ENCODE peak calls at places on chromosome 5, in five cellular contexts. N is MCF 10A; R is CD4-positive, alpha-beta memory T cell; Q is KG1; F is HuH-7.5. Z is an unnamed sample.

GRCh38 chr5:2739360-2740050 is 12.0 kb downstream of the IRX2 start:
- DNase-seq in N (peak), R (no peak), Q (no peak), F (no peak), Z (no peak)

GRCh38 chr5:152178350-152178699 is 226.8 kb downstream of the NMUR2 start:
- DNase-seq in N (no peak), R (no peak), Q (no peak), F (no peak), Z (no peak)

GRCh38 chr5:39209924-39210323 is 9.4 kb downstream of the FYB1 start:
- DNase-seq in N (no peak), R (peak), Q (no peak), F (no peak), Z (peak)

GRCh38 chr5:95822408-95823240 is at the start of gene GLRX:
- DNase-seq in N (peak), R (peak), Q (peak), F (peak), Z (peak)

GRCh38 chr5:140346348-140347221 is at the start of gene HBEGF:
- DNase-seq in N (peak), R (peak), Q (no peak), F (peak), Z (peak)

GRCh38 chr5:150119421-150120061 is 33.2 kb upstream of the CSF1R start:
- DNase-seq in N (no peak), R (no peak), Q (no peak), F (no peak), Z (peak)

GRCh38 chr5:130995254-130995515 is 169.9 kb downstream of the HINT1 start:
- DNase-seq in N (no peak), R (no peak), Q (no peak), F (no peak), Z (no peak)

GRCh38 chr5:108101816-108102215 is 280.1 kb downstream of the FBXL17 start:
- DNase-seq in N (no peak), R (no peak), Q (no peak), F (no peak), Z (no peak)

GRCh38 chr5:66981705-66982387 is 214.8 kb downstream of the CD180 start:
- DNase-seq in N (no peak), R (no peak), Q (no peak), F (no peak), Z (no peak)

GRCh38 chr5:108233617-108234016 is 148.3 kb downstream of the FBXL17 start:
- DNase-seq in N (no peak), R (no peak), Q (no peak), F (no peak), Z (no peak)

GRCh38 chr5:91118802-91119201 is 264.3 kb downstream of the ARRDC3 start:
- DNase-seq in N (no peak), R (no peak), Q (no peak), F (no peak), Z (no peak)

GRCh38 chr5:78127875-78128274 is 166.6 kb downstream of the AP3B1 start:
- DNase-seq in N (no peak), R (no peak), Q (no peak), F (peak), Z (no peak)

GRCh38 chr5:3199941-3200340 is 395.7 kb upstream of the IRX1 start:
- DNase-seq in N (no peak), R (no peak), Q (no peak), F (no peak), Z (no peak)

GRCh38 chr5:42887094-42887493 is 75.4 kb upstream of the SELENOP start:
- DNase-seq in N (peak), R (no peak), Q (no peak), F (no peak), Z (no peak)

GRCh38 chr5:132180134-132180745 is 47.4 kb downstream of the P4HA2 start:
- DNase-seq in N (peak), R (peak), Q (no peak), F (peak), Z (no peak)

GRCh38 chr5:172748341-172748843 is 22.6 kb downstream of the DUSP1 start:
- DNase-seq in N (no peak), R (no peak), Q (no peak), F (no peak), Z (no peak)

GRCh38 chr5:75648712-75649111 is 37.5 kb downstream of the ANKDD1B start:
- DNase-seq in N (no peak), R (no peak), Q (no peak), F (no peak), Z (no peak)

GRCh38 chr5:143887302-143887638 is 75.3 kb downstream of the HMHB1 start:
- DNase-seq in N (peak), R (no peak), Q (no peak), F (no peak), Z (no peak)

GRCh38 chr5:113488645-113489184 is 462 bp upstream of the MCC start:
- DNase-seq in N (peak), R (no peak), Q (no peak), F (no peak), Z (no peak)

GRCh38 chr5:174464504-174465165 is 259.7 kb upstream of the MSX2 start:
- DNase-seq in N (no peak), R (no peak), Q (no peak), F (no peak), Z (no peak)

GRCh38 chr5:134714120-134714519 is 24.2 kb upstream of the CAMLG start:
- DNase-seq in N (no peak), R (no peak), Q (no peak), F (no peak), Z (no peak)

GRCh38 chr5:95283761-95284511 is 958 bp downstream of the MCTP1 start:
- DNase-seq in N (peak), R (peak), Q (no peak), F (peak), Z (no peak)

GRCh38 chr5:124949862-124950261 is 203.4 kb upstream of the ZNF608 start:
- DNase-seq in N (peak), R (no peak), Q (no peak), F (no peak), Z (no peak)

Z was measured in HL-60.